ENCODE peak calls at places on chromosomes 2 and 18, in six cellular contexts. J is MG63, Q is astrocyte of the cerebellum, T is MCF 10A, Z is ACHN, V is kidney epithelial cell. G is an unnamed sample.

GRCh38 chr2:98508690-98509054 is 64.0 kb downstream of the INPP4A start:
- DNase-seq in J (no peak), Q (peak; percentile 50), T (peak; percentile 94), Z (no peak), V (no peak), G (no peak)

GRCh38 chr2:166516712-166517303 is 22.8 kb upstream of the SCN7A start:
- DNase-seq in J (peak; percentile 8), Q (peak; percentile 15), T (peak; percentile 44), Z (peak; percentile 46), V (no peak), G (no peak)

GRCh38 chr2:67463810-67464209 is 66.7 kb downstream of the ETAA1 start:
- DNase-seq in J (no peak), Q (peak; percentile 28), T (peak; percentile 97), Z (no peak), V (peak; percentile 68), G (no peak)

GRCh38 chr18:12048010-12048826 is 45.4 kb upstream of the ANKRD62 start:
- DNase-seq in J (peak; percentile 53), Q (no peak), T (no peak), Z (peak; percentile 21), V (peak; percentile 4), G (no peak)

GRCh38 chr2:47046271-47046670 is 108.8 kb downstream of the STPG4 start:
- DNase-seq in J (peak; percentile 35), Q (no peak), T (no peak), Z (no peak), V (no peak), G (no peak)

GRCh38 chr2:27303093-27304025 is 4.9 kb downstream of the UCN start:
- DNase-seq in J (peak; percentile 61), Q (no peak), T (peak; percentile 77), Z (peak; percentile 87), V (no peak), G (peak; percentile 76)

GRCh38 chr2:118580651-118581050 is 266.8 kb downstream of the EN1 start:
- DNase-seq in J (peak; percentile 7), Q (no peak), T (peak; percentile 47), Z (no peak), V (no peak), G (no peak)

GRCh38 chr2:113700186-113700841 is 56.1 kb downstream of the SLC35F5 start:
- DNase-seq in J (peak; percentile 51), Q (no peak), T (no peak), Z (no peak), V (no peak), G (peak; percentile 86)

GRCh38 chr2:46747297-46747818 is 168.2 kb downstream of the MCFD2 start:
- DNase-seq in J (no peak), Q (peak; percentile 66), T (no peak), Z (no peak), V (no peak), G (peak; percentile 21)

GRCh38 chr2:165796129-165796528 is 2.1 kb upstream of the GALNT3 start:
- DNase-seq in J (no peak), Q (no peak), T (no peak), Z (no peak), V (no peak), G (no peak)

G was measured in GM13976.